ENCODE peak calls at places on chromosome 3, in five cellular contexts. M is ovary, S is sigmoid colon, U is H9, X is PC-9. C is an unnamed sample. For H3K4me1 and H3K9me3, the result is how much of the 10 kb centered on the place peaks cover.

GRCh38 chr3:160049570-160049969 is 60.9 kb downstream of the IL12A start:
- DNase-seq in X (no peak), S (no peak), U (no peak), M (no peak), C (no peak)

GRCh38 chr3:123157598-123158287 is 44.0 kb upstream of the SEC22A start:
- DNase-seq in X (no peak), S (no peak), M (no peak), U (peak), C (no peak)

GRCh38 chr3:120753831-120754230 is 11.3 kb downstream of the GTF2E1 start:
- DNase-seq in M (no peak), X (no peak), S (no peak), U (no peak), C (no peak)

GRCh38 chr3:111895079-111895478 is 36.0 kb downstream of the PHLDB2 start:
- DNase-seq in X (no peak), M (no peak), U (no peak), S (no peak), C (no peak)

GRCh38 chr3:168951368-168951767 is 712.1 kb downstream of the MECOM start:
- DNase-seq in M (no peak), S (no peak), U (no peak), X (peak), C (no peak)

GRCh38 chr3:57556459-57557087 is 499 bp downstream of the PDE12 start:
- DNase-seq in S (peak), M (no peak), X (peak), U (no peak), C (no peak)

GRCh38 chr3:149381173-149382090 is 4.0 kb upstream of the TM4SF1 start:
- DNase-seq in U (no peak), X (no peak), S (no peak), M (no peak), C (no peak)

GRCh38 chr3:154616298-154616697 is 186.3 kb upstream of the GPR149 start:
- DNase-seq in S (no peak), M (no peak), U (peak), X (no peak), C (no peak)

GRCh38 chr3:128293930-128294329 is 140.6 kb downstream of the EEFSEC start:
- DNase-seq in X (no peak), U (peak), M (no peak), S (no peak), C (no peak)

GRCh38 chr3:20772869-20773268 is 586.9 kb upstream of the SGO1 start:
- DNase-seq in U (no peak), S (no peak), X (no peak), M (no peak), C (no peak)

GRCh38 chr3:154122912-154123559 is 1.8 kb downstream of the ARHGEF26 start:
- DNase-seq in X (no peak), U (no peak), M (no peak), S (no peak), C (peak)

GRCh38 chr3:59937206-59937605 is 887.4 kb upstream of the CFAP20DC start:
- DNase-seq in U (no peak), S (no peak), M (no peak), X (no peak), C (no peak)

GRCh38 chr3:8712871-8713360 is 20.7 kb upstream of the CAV3 start:
- DNase-seq in M (no peak), X (no peak), U (no peak), S (no peak), C (no peak)

GRCh38 chr3:193620650-193621049 is 27.6 kb downstream of the OPA1 start:
- DNase-seq in S (no peak), X (no peak), U (no peak), M (no peak), C (no peak)

GRCh38 chr3:123636431-123636841 is 51.6 kb upstream of the HACD2 start:
- DNase-seq in X (peak), S (peak), U (peak), M (no peak), C (no peak)

GRCh38 chr3:7305561-7305960 is 444.6 kb downstream of the GRM7 start:
- DNase-seq in X (no peak), M (no peak), U (no peak), S (no peak), C (no peak)

GRCh38 chr3:49021813-49022720 is at the start of gene NDUFAF3:
- DNase-seq in M (peak), U (peak), X (peak), S (peak), C (peak)

GRCh38 chr3:129485681-129486056 is 42.8 kb upstream of the RHO start:
- DNase-seq in X (peak), U (no peak), M (peak), S (peak), C (peak)

GRCh38 chr3:123039178-123039577 is 11.6 kb upstream of the SEMA5B start:
- DNase-seq in S (no peak), U (no peak), M (no peak), X (no peak), C (no peak)

GRCh38 chr3:25820372-25820771 is 30.5 kb downstream of the OXSM start:
- DNase-seq in M (no peak), S (no peak), X (peak), U (peak), C (no peak)

GRCh38 chr3:40847571-40847992 is 322.8 kb downstream of the ZNF621 start:
- DNase-seq in M (peak), U (peak), S (no peak), X (peak), C (peak)

GRCh38 chr3:23712656-23713559 is 92.8 kb upstream of the UBE2E1 start:
- DNase-seq in X (peak), M (peak), S (peak), U (peak), C (peak)

GRCh38 chr3:161395115-161395514 is 23.8 kb upstream of the SPTSSB start:
- DNase-seq in X (no peak), S (no peak), U (no peak), M (no peak), C (no peak)

GRCh38 chr3:122200681-122201080 is 17.2 kb downstream of the CASR start:
- DNase-seq in U (no peak), X (no peak), S (no peak), M (no peak), C (no peak)

GRCh38 chr3:59368887-59369286 is 319.1 kb upstream of the CFAP20DC start:
- DNase-seq in S (no peak), U (no peak), M (no peak), X (no peak), C (no peak)

GRCh38 chr3:9870978-9871377 is 9.1 kb downstream of the CIDEC start:
- DNase-seq in M (no peak), X (peak), S (no peak), U (no peak), C (no peak)

GRCh38 chr3:48565591-48566400 is 2.2 kb upstream of the UCN2 start:
- DNase-seq in X (peak), S (no peak), U (no peak), M (no peak), C (no peak)

GRCh38 chr3:11240496-11240895 is 31.7 kb upstream of the ATG7 start:
- DNase-seq in S (no peak), M (no peak), U (no peak), X (no peak), C (no peak)

GRCh38 chr3:150611666-150612065 is 8.5 kb downstream of the SELENOT start:
- DNase-seq in M (no peak), X (no peak), S (no peak), U (no peak), C (no peak)

GRCh38 chr3:150613034-150613433 is 9.9 kb downstream of the SELENOT start:
- DNase-seq in X (no peak), U (no peak), S (no peak), M (no peak), C (no peak)

GRCh38 chr3:150612494-150612893 is 9.4 kb downstream of the SELENOT start:
- DNase-seq in M (no peak), S (no peak), X (no peak), U (no peak), C (no peak)

GRCh38 chr3:150610785-150611184 is 7.7 kb downstream of the SELENOT start:
- DNase-seq in M (no peak), U (no peak), S (no peak), X (no peak), C (no peak)

DNA sequence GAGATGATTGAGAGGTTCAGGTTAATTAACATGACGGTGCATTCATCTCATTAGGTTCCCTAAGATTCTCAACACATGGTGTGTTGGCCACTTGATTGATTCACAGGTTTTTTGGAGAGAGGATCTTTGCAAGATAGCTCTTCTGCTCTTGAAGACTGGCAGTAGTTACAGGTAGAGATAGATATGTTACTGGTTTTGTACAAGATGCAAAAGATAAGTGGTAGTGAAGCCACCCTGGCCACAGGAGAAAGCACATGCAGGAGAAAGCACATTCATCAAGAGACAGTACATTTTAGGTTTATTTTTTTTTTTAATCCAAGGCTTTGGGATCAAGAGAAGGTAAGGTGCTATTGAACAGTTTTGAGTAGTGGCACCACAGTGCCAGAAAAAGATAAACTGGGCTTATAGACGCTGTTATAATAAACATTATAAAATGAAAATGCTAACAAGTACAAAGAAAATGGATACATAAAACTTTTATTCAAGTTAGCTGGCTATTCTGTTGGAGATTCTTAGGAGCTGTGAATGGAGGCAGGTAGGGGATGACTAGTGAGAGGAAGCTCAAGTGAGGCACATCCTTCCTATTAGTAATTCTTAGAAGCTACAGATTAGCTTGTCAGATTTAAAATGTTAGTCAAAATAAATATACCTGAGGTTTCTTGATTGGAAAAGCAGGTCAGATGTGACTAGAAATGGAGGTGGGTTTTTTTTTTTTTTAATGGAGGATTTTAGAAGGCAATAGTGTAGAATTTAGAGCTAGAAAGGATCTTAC is 10.8 kb downstream of the SELENOT start:
- DNase-seq in U (no peak), M (no peak), S (no peak), X (no peak), C (no peak)
- H3K4me1 ChIP-seq in U (under half), M (under half), S (under half), X (under half), C (under half)

DNA sequence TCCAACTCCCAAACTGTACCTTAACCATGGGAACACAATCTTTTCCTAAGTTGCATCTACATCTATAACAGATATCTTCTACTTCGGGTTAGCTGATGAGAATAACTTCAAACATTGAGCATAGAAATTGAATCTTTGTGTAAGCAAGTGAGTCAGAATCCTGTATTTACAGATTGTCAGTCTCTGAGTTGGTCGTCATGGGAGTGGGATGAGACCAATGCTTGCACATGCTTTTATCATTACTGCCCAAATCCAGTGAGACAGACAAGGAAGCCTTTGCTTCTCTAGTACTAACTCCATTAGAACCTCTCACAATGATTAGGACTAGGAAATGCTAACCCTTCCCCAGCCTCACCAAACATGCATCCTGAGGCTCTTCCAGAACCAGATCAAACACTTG is 587.1 kb upstream of the ZNF717 start:
- DNase-seq in M (no peak), X (no peak), S (no peak), U (no peak), C (no peak)
- H3K9me3 ChIP-seq in M (under half), X (under half), S (under half), U (under half), C (under half)

DNA sequence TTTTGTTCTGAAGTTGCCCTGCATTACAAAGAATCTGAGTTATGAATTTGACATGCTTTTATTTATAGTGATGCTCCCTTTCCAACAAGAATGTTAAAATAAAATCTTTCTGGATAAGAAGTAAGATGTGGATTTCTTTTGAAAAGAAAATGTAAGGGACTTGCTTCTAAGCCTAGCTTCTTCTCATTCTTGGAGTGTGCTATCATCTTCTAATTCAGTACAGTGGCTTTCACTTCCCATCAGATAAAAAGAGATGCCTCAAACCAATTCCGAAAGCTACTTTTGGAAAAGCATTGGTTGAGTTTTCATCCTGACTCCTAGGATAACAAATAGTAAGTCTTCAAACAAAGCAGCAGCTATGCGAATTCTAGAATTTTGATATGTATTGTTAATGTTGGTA is 197.0 kb upstream of the ZPLD1 start:
- DNase-seq in S (no peak), M (no peak), U (no peak), X (no peak), C (no peak)
- TF ChIP-seq CTCF in S (no peak), M (no peak), U (no peak), X (no peak), C (no peak)

GRCh38 chr3:172257638-172258400 is 190.4 kb downstream of the GHSR start:
- DNase-seq in X (no peak), S (no peak), U (no peak), M (no peak), C (no peak)
- H3K4me1 ChIP-seq in X (half or more), S (under half), U (under half), M (under half), C (under half)